ENCODE peak calls at places on chromosomes 13 and 19, in four cellular contexts. D is GM12878, I is H1, S is K562. W is an unnamed sample.

GRCh38 chr19:46841458-46842083 is 9.1 kb downstream of the AP2S1 start:
- DNase-seq in S (peak), I (no peak), D (no peak), W (no peak)

GRCh38 chr19:45413497-45413896 is 7.1 kb downstream of the POLR1G start:
- DNase-seq in S (no peak), D (no peak), I (no peak), W (no peak)

GRCh38 chr19:16892868-16893685 is 4.3 kb downstream of the F2RL3 start:
- DNase-seq in I (no peak), D (no peak), S (no peak), W (no peak)

GRCh38 chr19:8094336-8094735 is 41.8 kb downstream of the CCL25 start:
- DNase-seq in I (no peak), S (no peak), D (no peak), W (no peak)

GRCh38 chr19:21210037-21210621 is 68.3 kb downstream of the ZNF431 start:
- DNase-seq in S (no peak), I (no peak), D (no peak), W (no peak)

GRCh38 chr13:50448535-50448981 is 394.9 kb downstream of the DLEU7 start:
- DNase-seq in I (no peak), D (no peak), S (no peak), W (no peak)

GRCh38 chr19:48424694-48425219 is 21.0 kb upstream of the GRWD1 start:
- DNase-seq in I (no peak), S (peak), D (no peak), W (no peak)

GRCh38 chr13:51645154-51645650 is 60.9 kb downstream of the WDFY2 start:
- DNase-seq in D (no peak), S (no peak), I (no peak), W (no peak)

GRCh38 chr19:39375929-39376328 is 15.0 kb downstream of the PAF1 start:
- DNase-seq in D (no peak), S (no peak), I (no peak), W (no peak)

GRCh38 chr13:26377038-26377437 is 123.1 kb downstream of the CDK8 start:
- DNase-seq in S (peak), I (peak), D (no peak), W (peak)

GRCh38 chr13:59492030-59492636 is 671.6 kb downstream of the DIAPH3 start:
- DNase-seq in D (no peak), I (no peak), S (no peak), W (no peak)

GRCh38 chr19:13556552-13556951 is 50.3 kb upstream of the CACNA1A start:
- DNase-seq in I (no peak), D (no peak), S (no peak), W (no peak)

GRCh38 chr13:71320452-71320851 is 546.6 kb downstream of the DACH1 start:
- DNase-seq in I (peak), D (no peak), S (no peak), W (no peak)

GRCh38 chr13:75705395-75705794 is 69.3 kb downstream of the LMO7 start:
- DNase-seq in I (no peak), S (no peak), D (no peak), W (peak)

GRCh38 chr13:112117258-112117954 is 50.5 kb downstream of the SOX1 start:
- DNase-seq in S (no peak), D (no peak), I (no peak), W (no peak)

GRCh38 chr13:29099781-29100406 is 279.8 kb downstream of the MTUS2 start:
- DNase-seq in I (no peak), D (no peak), S (no peak), W (no peak)

DNA sequence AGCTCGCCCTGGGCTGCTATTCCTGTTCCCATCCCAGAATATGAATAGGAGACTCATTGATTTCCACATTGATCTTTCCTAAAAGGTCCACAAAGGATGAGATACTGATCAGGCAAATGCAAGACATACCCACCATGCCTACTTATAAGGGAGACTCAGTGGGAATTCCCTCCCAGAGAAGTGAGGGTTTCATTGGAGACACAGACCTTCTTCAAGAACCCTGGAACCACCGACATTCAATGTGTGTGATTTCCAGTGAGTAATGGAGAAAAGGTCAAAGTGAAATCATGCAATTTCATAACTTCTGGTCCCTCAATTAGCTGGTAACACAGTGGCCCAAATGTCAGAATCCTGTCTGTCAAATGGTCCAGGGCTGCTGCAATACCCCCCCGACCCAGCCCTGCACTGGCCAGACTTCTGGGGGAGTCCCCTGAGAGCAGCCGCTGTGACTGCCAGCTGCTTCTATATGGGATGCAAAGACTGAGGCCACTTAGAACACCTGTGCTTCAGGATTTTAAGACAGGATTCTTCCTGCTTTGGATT is 4.6 kb upstream of the METTL21C start:
- DNase-seq in S (no peak), D (no peak), I (no peak), W (no peak)
- TF ChIP-seq ZNF274 in S (no peak), D (no peak), I (no peak), W (no peak)

DNA sequence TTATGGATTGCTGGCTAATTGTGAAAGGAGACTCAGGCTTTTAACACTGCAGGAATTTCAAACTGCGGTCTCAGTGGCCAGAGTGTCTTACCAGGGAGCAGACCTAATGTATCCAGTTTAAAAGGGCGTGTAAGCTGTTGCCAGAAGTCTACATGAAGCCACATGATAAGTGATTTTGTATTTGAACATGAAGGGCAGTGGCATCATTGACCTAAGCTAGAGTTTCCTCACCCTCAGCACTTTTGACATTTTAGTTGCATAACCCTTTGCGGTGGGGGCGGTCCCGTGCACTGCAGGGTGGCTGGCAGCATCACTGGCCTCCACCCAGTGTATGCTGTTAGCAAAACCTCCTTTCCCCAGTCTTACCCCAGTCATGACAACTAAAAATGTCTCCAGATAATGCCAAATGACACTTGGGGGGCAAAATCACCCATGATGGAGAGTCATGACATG is 23.7 kb upstream of the GPR18 start:
- DNase-seq in I (no peak), D (no peak), S (no peak), W (no peak)
- TF ChIP-seq EGR1 in I (no peak), D (no peak), S (no peak), W (no peak)

GRCh38 chr13:42041017-42041683 is 7.3 kb upstream of the DGKH start:
- DNase-seq in S (peak), I (peak), D (peak), W (peak)

GRCh38 chr13:42040730-42041016 is 7.8 kb upstream of the DGKH start:
- DNase-seq in I (no peak), D (no peak), S (no peak), W (no peak)

GRCh38 chr13:42039946-42040729 is 8.3 kb upstream of the DGKH start:
- DNase-seq in I (peak), S (peak), D (peak), W (peak)

GRCh38 chr13:42043676-42044075 is 4.8 kb upstream of the DGKH start:
- DNase-seq in D (no peak), I (no peak), S (no peak), W (no peak)

DNA sequence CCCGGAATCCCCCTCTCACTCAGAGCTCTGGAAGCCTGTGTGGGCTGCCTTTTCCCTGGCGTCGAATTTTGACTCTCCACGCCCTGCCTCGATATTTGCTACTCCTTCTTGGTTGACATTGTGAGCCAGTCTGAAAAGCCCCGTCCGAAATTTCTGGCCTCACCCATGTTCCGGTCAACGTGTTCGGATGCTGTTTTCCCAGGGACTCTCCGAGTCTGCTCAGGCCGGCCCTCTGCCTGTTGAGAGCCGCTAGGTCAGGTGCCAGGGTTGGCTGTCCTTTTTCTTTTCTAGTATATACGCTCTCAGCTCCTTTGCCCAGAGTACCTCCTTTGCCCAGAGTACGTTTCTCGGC is 6.8 kb upstream of the DGKH start:
- DNase-seq in S (peak), I (peak), D (peak), W (no peak)
- TF ChIP-seq ZNF274 in S (no peak), I (no peak), D (no peak), W (no peak)

DNA sequence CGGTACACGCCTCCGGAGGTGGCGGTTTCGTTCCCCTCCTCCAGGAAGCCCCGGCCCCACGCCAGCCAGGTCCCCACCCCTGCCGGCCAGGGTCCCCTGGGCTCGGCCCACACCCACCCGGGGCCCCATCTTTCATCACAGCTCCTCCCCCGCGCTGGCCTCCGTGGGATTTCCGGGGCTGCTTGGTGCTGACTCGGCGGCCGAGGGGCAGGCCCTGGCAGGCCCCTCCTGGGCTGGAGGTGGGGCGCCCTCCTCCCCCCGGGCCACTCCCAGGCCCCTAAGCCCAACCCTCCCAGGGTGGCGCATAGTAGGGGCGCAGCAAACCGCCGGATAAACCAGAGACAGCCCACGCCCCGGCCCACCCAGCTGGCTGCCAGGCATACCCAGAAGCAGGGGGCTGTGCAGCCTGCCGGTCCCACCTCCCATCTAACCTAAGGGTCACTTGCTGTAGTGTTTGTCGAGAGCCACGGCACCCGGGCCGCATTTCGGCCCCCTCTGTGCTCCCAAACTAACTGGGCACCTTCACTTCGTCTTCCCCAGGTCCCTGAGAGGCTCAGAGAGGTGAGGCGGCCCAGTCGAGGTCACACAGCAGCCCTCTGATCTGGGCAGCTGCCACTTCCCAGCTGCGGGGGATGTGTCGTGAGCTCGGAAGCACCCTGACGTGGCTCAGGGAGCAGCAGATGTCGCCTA is 6.6 kb downstream of the ZBTB7A start:
- DNase-seq in S (peak), I (no peak), D (peak), W (no peak)
- TF ChIP-seq EGR1 in S (peak), I (no peak), D (peak), W (peak)

DNA sequence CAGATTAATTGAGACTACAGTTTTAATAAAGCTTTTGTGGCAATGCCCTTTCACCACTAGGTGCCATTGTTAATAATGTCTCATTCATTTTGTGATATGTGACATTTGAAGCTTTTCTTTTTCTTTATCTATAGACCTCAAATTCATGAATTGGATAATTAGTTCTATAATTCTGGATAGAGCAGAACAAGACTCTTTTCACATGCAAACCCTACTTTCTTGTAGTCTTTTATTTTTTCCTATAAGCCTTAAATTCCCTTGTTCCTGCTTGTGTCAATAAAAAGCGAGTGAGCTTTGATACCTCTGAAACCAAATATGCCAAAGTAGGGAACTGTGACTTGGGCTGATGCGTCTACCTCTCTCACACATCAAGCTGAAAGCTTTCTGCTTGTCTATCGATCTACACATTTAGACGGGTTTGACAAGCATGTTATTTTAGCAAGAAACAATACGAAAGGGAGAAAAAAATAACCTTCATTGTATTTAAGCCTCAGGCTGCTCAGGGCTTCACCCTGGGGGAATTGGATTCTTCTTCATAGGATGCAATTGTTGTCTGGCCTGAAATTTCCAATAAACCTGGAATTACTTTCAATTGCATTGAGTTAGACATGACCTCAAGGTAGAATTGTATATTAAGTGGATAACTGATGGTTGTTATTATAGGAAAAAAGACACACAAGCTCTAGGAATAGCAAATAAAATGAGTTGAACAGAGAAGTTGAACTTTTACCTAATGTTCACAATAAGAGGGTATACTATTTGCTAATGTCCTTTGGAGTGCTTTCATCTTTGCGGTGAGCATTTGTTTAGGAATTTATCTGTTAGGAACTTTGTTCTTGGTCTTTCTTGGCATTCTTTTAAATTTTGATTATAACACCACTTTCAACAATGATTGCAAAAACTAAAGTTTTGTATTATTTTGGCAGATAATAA is 1150.2 kb upstream of the PCDH9 start:
- DNase-seq in S (no peak), I (no peak), D (no peak), W (no peak)
- TF ChIP-seq ZNF274 in S (no peak), I (no peak), D (no peak), W (no peak)

GRCh38 chr19:10142701-10143375 is 23.1 kb upstream of the EIF3G start:
- DNase-seq in S (no peak), D (no peak), I (no peak), W (no peak)
- TF ChIP-seq EGR1 in S (no peak), D (no peak), I (no peak), W (no peak)